ENCODE peak calls at places on chromosome 16, in six cellular contexts. Y, J, C, U, H and B are unnamed samples.

GRCh38 chr16:87297918-87298631 is 19.1 kb downstream of the C16orf95 start:
- DNase-seq in Y (peak; percentile 21), J (no peak), C (no peak), U (no peak), H (no peak), B (peak; percentile 22)

GRCh38 chr16:6125483-6126259 is 1028.1 kb upstream of the EEF2KMT start:
- DNase-seq in Y (no peak), J (no peak), C (no peak), U (no peak), H (no peak), B (no peak)

GRCh38 chr16:9677301-9677653 is 505.0 kb downstream of the GRIN2A start:
- DNase-seq in Y (no peak), J (no peak), C (no peak), U (no peak), H (no peak), B (no peak)

GRCh38 chr16:53743149-53743566 is 39.2 kb downstream of the FTO start:
- DNase-seq in Y (peak; percentile 51), J (no peak), C (no peak), U (no peak), H (no peak), B (peak; percentile 26)

GRCh38 chr16:18958621-18959578 is 24.8 kb upstream of the TMC7 start:
- DNase-seq in Y (no peak), J (no peak), C (no peak), U (no peak), H (no peak), B (peak; percentile 33)

GRCh38 chr16:4415538-4416199 is 727 bp downstream of the CORO7 start:
- DNase-seq in Y (no peak), J (peak; percentile 72), C (no peak), U (peak; percentile 81), H (no peak), B (no peak)

GRCh38 chr16:75288596-75289120 is 37.2 kb upstream of the BCAR1 start:
- DNase-seq in Y (no peak), J (no peak), C (no peak), U (no peak), H (no peak), B (no peak)

GRCh38 chr16:17370233-17371013 is 100.3 kb downstream of the XYLT1 start:
- DNase-seq in Y (peak; percentile 82), J (no peak), C (no peak), U (no peak), H (no peak), B (peak; percentile 55)

GRCh38 chr16:66858740-66859396 is 14.7 kb downstream of the CA7 start:
- DNase-seq in Y (peak; percentile 59), J (peak; percentile 50), C (no peak), U (no peak), H (peak; percentile 64), B (peak; percentile 35)

DNA sequence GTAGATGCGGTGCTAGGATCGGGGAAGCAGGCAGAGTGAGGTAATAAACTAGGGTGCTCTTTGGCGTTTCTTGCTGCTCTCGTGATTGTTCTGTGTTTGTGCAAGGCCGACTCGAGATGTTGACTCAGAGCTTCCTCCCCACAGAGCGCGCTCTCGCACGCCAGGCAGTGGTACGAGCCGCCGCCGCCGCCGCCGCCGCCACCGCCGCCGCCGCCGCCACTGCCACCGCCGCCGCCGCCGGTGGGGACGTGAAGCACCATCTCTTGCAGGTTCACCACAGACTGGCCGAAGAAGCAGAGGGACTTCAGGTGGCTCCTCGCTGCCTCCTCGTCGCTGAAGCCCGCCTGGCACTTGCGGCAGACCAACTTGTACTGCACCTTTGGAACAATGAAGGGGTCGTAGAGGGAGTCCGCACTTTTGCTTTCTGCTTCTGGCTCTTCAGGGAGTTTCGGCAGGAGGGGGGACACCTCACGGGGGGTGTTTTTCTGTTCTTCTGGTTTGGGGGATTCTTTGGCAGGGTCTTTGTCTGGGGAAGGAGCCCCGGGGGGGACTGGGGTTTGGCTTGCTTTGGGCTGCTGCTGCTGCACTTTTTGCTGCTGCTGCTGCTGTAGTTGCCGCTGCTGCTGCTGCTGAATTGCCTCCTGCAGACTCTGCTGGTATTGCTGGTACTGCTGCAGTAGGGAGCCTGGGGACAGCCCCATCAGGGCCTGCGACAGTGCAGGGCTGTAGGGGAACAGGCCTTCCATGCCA is 260.2 kb downstream of the ZFHX3 start:
- DNase-seq in Y (peak; percentile 91), J (no peak), C (peak; percentile 56), U (peak; percentile 77), H (peak; percentile 85), B (peak; percentile 53)
- TF ChIP-seq CTCF in Y (no peak), J (no peak), C (no peak), U (no peak), H (no peak), B (no peak)

GRCh38 chr16:3305109-3306068 is at the start of the genes TIGD7 and ZNF75A:
- DNase-seq in Y (peak; percentile 86), J (peak; percentile 90), C (no peak), U (peak; percentile 88), H (peak; percentile 83), B (peak; percentile 86)
- H3K4me3 ChIP-seq in Y (peak within 1 kb of the TSS; percentile 66), J (peak within 1 kb of the TSS; percentile 75), C (peak within 1 kb of the TSS; percentile 75), U (peak within 1 kb of the TSS; percentile 77), H (peak within 1 kb of the TSS; percentile 75), B (peak within 1 kb of the TSS; percentile 83)

DNA sequence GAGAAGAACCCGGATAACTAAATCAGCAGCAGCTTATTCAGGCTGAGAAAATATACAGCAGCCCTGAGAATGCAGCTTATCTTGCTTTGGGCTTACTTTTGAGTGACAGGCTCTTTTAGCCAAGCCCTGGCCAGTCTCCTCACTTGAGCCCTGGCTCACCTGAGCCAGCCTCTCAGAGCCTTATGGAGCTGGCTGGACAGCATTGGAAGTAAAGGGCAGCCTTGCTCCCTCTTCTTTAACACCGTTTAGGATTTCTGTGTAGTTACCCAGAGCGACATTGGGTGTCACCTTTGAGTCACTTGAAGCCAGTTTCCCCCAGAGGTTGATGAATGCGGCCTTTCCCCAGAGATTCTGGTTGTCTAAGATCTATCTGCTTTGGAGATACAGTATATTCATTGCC is 7.7 kb upstream of the NPIPB2 start:
- DNase-seq in Y (peak; percentile 63), J (no peak), C (no peak), U (no peak), H (no peak), B (peak; percentile 61)
- TF ChIP-seq CTCF in Y (peak; percentile 46), J (peak; percentile 58), C (peak; percentile 70), U (no peak), H (peak; percentile 56), B (peak; percentile 45)

GRCh38 chr16:85614338-85615013 is 1.4 kb downstream of the GSE1 start:
- DNase-seq in Y (no peak), J (no peak), C (no peak), U (no peak), H (no peak), B (no peak)
- H3K4me3 ChIP-seq in Y (no peak overlapping the region), J (peak overlapping the region; percentile 69), C (peak overlapping the region; percentile 81), U (peak overlapping the region; percentile 44), H (peak overlapping the region; percentile 66), B (no peak overlapping the region)